ENCODE peak calls at places on chromosomes 3 and 15, in six cellular contexts. W is endothelial cell of umbilical vein, G is neuronal stem cell, Y is heart left ventricle, U is tibial artery, V is IMR-90. A is an unnamed sample.

GRCh38 chr3:23650371-23651140 is 155.2 kb upstream of the UBE2E1 start:
- DNase-seq in W (peak; percentile 78), G (no peak), Y (no peak), U (no peak), V (peak; percentile 97), A (no peak)

GRCh38 chr15:64909546-64909945 is 2.2 kb upstream of the ANKDD1A start:
- DNase-seq in W (no peak), G (no peak), Y (no peak), U (no peak), V (no peak), A (no peak)

GRCh38 chr3:161273589-161274218 is 52.6 kb downstream of the NMD3 start:
- DNase-seq in W (peak; percentile 50), G (peak; percentile 9), Y (no peak), U (no peak), V (peak; percentile 52), A (no peak)

GRCh38 chr15:64749167-64749566 is 26.2 kb downstream of the RBPMS2 start:
- DNase-seq in W (no peak), G (no peak), Y (peak; percentile 73), U (peak; percentile 83), V (peak; percentile 86), A (no peak)

GRCh38 chr15:41105348-41106334 is 10.4 kb downstream of the INO80 start:
- DNase-seq in W (no peak), G (no peak), Y (no peak), U (no peak), V (no peak), A (no peak)

GRCh38 chr15:80588801-80589200 is 106.3 kb upstream of the ABHD17C start:
- DNase-seq in W (peak; percentile 90), G (no peak), Y (no peak), U (no peak), V (peak; percentile 100), A (no peak)

GRCh38 chr3:30638685-30639412 is 32.4 kb downstream of the TGFBR2 start:
- DNase-seq in W (no peak), G (no peak), Y (peak; percentile 53), U (no peak), V (no peak), A (peak; percentile 56)

GRCh38 chr3:143207338-143207961 is 87.9 kb downstream of the CHST2 start:
- DNase-seq in W (no peak), G (no peak), Y (no peak), U (no peak), V (peak; percentile 67), A (no peak)

GRCh38 chr3:70277304-70277703 is 35.1 kb downstream of the MDFIC2 start:
- DNase-seq in W (no peak), G (no peak), Y (no peak), U (no peak), V (no peak), A (no peak)

GRCh38 chr3:45464336-45464809 is 76.0 kb downstream of the LARS2 start:
- DNase-seq in W (peak; percentile 4), G (peak; percentile 82), Y (peak; percentile 25), U (no peak), V (peak; percentile 18), A (no peak)

GRCh38 chr3:125318497-125318847 is 56.7 kb downstream of the ZNF148 start:
- DNase-seq in W (no peak), G (no peak), Y (no peak), U (no peak), V (no peak), A (no peak)

GRCh38 chr15:49898097-49898496 is 220.9 kb downstream of the ATP8B4 start:
- DNase-seq in W (no peak), G (no peak), Y (no peak), U (no peak), V (no peak), A (no peak)

GRCh38 chr3:6112546-6112945 is 748.4 kb upstream of the GRM7 start:
- DNase-seq in W (no peak), G (no peak), Y (no peak), U (no peak), V (no peak), A (no peak)

GRCh38 chr3:186287723-186288122 is 74.3 kb downstream of the DGKG start:
- DNase-seq in W (no peak), G (no peak), Y (no peak), U (no peak), V (peak; percentile 85), A (no peak)

GRCh38 chr3:47482411-47482810 is 6.7 kb upstream of the SCAP start:
- DNase-seq in W (no peak), G (no peak), Y (no peak), U (no peak), V (no peak), A (no peak)

GRCh38 chr3:30550246-30550645 is 56.2 kb upstream of the TGFBR2 start:
- DNase-seq in W (peak; percentile 34), G (no peak), Y (no peak), U (no peak), V (no peak), A (no peak)

DNA sequence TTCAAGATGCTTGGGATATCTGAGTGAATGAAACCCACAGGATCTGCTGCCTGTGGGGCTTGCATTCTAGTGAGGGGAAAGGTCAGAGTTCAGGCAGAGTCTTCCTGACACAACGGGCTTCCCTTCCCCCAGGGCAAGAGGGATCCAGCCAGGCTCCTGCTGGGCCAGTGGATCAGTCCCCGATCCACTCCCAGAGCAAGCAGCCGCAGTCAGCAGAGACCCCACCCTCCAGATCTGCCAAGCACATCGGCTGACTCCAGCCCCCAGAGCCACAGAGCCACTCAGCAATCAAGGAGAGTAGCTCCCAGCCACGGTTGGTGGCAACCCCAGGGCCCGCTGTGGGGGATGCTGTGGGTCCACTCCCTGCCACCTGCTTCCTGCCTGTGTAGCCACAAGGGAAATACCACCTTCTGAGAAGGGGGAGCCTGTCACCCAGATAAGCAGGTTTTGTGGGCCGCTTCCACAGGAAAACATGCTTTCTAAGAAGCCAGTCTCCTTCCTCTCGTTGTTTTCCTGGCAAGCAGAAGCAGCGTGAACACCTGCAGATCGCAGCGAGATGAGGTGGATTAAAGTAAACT is 44.9 kb downstream of the CPN2 start:
- DNase-seq in W (peak; percentile 89), G (no peak), Y (no peak), U (peak; percentile 58), V (no peak), A (no peak)
- H3K4me1 ChIP-seq in W (peaks cover 14% of the 10 kb centered on the region), G (peaks cover 15% of the 10 kb centered on the region), Y (peaks cover 4% of the 10 kb centered on the region), U (no peaks in the 10 kb centered on the region), V (no peaks in the 10 kb centered on the region), A (no peaks in the 10 kb centered on the region)

DNA sequence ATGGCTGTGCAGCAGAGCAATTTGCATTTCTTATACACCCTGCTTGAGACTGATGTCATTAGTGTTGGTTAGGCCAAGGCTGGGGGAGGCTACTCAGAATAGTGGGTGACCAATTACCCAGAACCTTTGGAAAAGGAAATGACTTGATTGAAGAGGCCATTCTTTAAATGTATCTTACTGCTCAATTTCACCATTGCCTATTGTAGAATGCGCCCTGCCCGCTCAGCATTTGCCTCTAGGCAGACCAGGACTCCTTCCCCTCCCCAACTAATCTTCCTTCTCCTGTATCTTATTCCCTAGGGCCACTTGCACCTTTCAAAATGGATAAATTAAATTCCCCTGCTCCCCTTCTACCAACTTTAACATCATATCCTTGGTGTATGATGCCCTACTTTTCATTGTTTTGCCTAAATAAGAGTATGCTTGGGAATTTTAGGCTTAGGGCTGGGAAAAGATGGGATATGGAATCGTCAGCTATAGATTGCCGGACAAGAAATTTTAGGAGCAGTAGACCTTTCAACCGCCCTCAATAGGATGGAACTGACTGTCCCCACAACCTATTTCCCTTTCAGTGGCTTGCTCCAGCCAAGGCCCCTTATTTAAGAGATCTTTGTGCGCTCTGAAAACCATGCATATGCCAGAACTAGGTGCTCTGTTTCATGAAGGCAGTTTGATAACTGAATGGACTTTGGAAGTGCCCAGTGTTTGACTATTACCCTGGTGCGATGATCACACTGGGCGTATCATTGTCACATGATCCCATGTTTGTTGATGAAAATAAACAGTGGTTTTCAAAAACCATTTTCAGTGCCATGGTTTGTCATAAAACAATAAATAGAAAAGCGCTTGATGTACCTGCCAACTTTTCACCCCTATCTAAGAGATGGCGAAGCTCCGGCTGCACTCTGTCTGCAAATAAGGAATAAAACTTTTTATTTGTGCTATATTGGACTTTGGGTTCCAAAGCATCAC is 74.4 kb upstream of the TSEN2 start:
- DNase-seq in W (no peak), G (no peak), Y (no peak), U (no peak), V (no peak), A (no peak)
- H3K27ac ChIP-seq in W (no peak overlapping the region), G (no peak overlapping the region), Y (no peak overlapping the region), U (no peak overlapping the region), V (no peak overlapping the region), A (no peak overlapping the region)

GRCh38 chr3:191391873-191392808 is 61.8 kb upstream of the UTS2B start:
- DNase-seq in W (no peak), G (no peak), Y (no peak), U (no peak), V (no peak), A (no peak)

GRCh38 chr3:191401775-191402357 is 59.1 kb upstream of the PYDC2 start:
- DNase-seq in W (no peak), G (no peak), Y (no peak), U (no peak), V (no peak), A (no peak)

GRCh38 chr3:191399918-191400317 is 61.0 kb upstream of the PYDC2 start:
- DNase-seq in W (no peak), G (no peak), Y (no peak), U (no peak), V (no peak), A (no peak)

GRCh38 chr3:191393146-191393545 is 62.8 kb upstream of the UTS2B start:
- DNase-seq in W (no peak), G (no peak), Y (no peak), U (no peak), V (peak; percentile 28), A (no peak)

DNA sequence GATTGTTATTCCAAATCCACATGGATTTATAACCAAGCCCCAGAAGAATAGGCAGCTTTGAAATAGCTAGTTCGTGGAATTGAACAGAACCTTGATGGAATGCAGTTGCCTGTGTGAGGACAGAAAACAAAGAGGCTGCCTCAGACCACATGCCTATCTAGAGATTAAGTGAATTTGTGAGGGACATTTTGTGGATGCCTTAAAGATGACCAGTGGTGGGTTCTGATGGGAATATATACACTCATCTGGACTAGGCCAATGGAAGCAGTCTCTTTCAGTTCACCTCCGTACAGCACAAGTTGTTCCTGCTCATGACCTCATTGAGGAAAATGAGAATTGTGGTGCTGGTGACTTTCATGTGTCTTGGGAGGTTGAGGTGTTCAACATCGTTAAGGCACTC is 63.2 kb upstream of the PYDC2 start:
- DNase-seq in W (no peak), G (no peak), Y (no peak), U (no peak), V (peak; percentile 20), A (no peak)
- H3K4me3 ChIP-seq in W (no peak overlapping the region), G (no peak overlapping the region), Y (no peak overlapping the region), U (no peak overlapping the region), V (no peak overlapping the region), A (no peak overlapping the region)

DNA sequence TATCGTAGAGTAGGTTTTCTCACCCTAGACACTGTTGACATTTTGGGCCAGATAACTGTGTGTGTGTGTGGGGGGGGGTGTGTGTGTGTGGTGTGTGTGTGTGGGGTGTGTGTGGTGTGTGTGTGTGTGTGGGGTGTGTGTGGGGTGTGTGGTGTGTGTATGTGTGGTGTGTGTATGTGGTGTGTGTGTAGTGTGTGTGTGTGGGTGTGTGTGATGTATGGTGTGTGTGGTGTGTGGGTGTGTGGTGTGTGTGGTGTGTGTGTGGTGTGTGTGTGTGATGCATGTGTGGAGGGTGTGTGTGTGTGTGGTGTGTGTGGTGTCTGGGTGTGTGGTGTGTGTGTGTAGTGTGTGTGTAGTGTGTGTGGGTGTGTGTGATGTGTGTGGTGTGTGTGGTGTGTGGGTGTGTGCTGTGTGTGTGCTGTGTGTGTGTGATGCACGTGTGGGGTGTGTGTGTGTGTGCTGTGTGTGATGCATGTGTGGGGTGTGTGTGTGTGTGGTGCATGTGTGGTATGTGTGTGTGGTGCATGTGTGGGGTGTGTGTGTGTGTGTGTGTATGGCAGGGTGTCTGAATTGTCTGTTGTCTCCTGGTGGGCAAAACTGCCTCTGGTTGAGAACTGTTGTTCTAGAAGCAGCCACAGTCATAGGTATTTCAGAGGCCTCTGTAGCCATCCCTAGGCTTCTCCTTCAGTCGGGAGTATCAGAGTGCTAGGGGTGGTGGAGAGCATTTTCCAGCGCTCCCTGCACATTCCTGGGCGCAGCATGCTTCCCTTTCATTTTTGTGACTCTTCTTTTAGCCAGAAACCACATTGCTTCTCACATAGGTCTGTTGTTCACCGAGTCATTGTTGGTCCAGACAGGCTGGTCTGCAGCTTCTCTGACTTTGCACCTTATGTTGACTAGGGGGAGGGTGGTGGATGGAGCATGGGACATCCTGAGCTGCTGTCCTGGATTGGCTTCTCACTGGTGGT is 84.4 kb downstream of the THSD4 start:
- DNase-seq in W (no peak), G (no peak), Y (no peak), U (no peak), V (peak; percentile 50), A (no peak)
- H3K4me1 ChIP-seq in W (no peaks in the 10 kb centered on the region), G (peaks cover 8% of the 10 kb centered on the region), Y (peaks cover 64% of the 10 kb centered on the region), U (peaks cover 10% of the 10 kb centered on the region), V (peaks cover 31% of the 10 kb centered on the region), A (peaks cover 20% of the 10 kb centered on the region)